ENCODE peak calls at places on chromosomes 1 and 21, in nine cellular contexts. V, B, A, N, H, K, O, F and G are unnamed samples.
A peak's percentile ranks its signal among the peaks of the same experiment; 100 is the strongest.

GRCh38 chr21:42735944-42736343 is 82.5 kb downstream of the PDE9A start:
- DNase-seq in V (no peak), B (no peak), A (no peak), N (no peak), H (no peak), K (no peak), O (no peak), F (no peak), G (no peak)

GRCh38 chr1:26126321-26127084 is 14.9 kb downstream of the PDIK1L start:
- DNase-seq in V (peak; percentile 51), B (no peak), A (no peak), N (peak; percentile 56), H (no peak), K (peak; percentile 94), O (no peak), F (no peak), G (no peak)

GRCh38 chr1:1783320-1783719 is 5.0 kb upstream of the NADK start:
- DNase-seq in V (no peak), B (no peak), A (no peak), N (peak; percentile 23), H (no peak), K (no peak), O (peak; percentile 41), F (no peak), G (no peak)

GRCh38 chr1:229148041-229148671 is 122.8 kb upstream of the RAB4A start:
- DNase-seq in V (no peak), B (peak; percentile 19), A (peak; percentile 58), N (no peak), H (no peak), K (no peak), O (no peak), F (no peak), G (peak; percentile 37)

GRCh38 chr21:41460578-41461527 is 34.8 kb downstream of the MX1 start:
- DNase-seq in V (no peak), B (peak; percentile 53), A (peak; percentile 78), N (peak; percentile 79), H (peak; percentile 83), K (peak; percentile 47), O (peak; percentile 83), F (peak; percentile 72), G (peak; percentile 64)

GRCh38 chr1:225835752-225836151 is 25.8 kb downstream of the EPHX1 start:
- DNase-seq in V (no peak), B (peak; percentile 54), A (peak; percentile 81), N (no peak), H (peak; percentile 90), K (no peak), O (no peak), F (peak; percentile 63), G (peak; percentile 82)

GRCh38 chr1:226643701-226644540 is 95.2 kb downstream of the ITPKB start:
- DNase-seq in V (no peak), B (no peak), A (no peak), N (no peak), H (peak; percentile 44), K (no peak), O (peak; percentile 67), F (no peak), G (peak; percentile 11)

GRCh38 chr21:39175154-39175553 is 8.1 kb downstream of the PSMG1 start:
- DNase-seq in V (peak; percentile 28), B (no peak), A (no peak), N (no peak), H (no peak), K (peak; percentile 22), O (no peak), F (no peak), G (no peak)

GRCh38 chr1:175521265-175522040 is 221.9 kb downstream of the TNR start:
- DNase-seq in V (no peak), B (no peak), A (peak; percentile 19), N (peak; percentile 56), H (no peak), K (no peak), O (no peak), F (no peak), G (no peak)

GRCh38 chr1:93995837-93996526 is 86.8 kb upstream of the GCLM start:
- DNase-seq in V (no peak), B (no peak), A (no peak), N (no peak), H (no peak), K (no peak), O (no peak), F (no peak), G (no peak)

GRCh38 chr1:107897428-107898339 is 67.3 kb downstream of the VAV3 start:
- DNase-seq in V (no peak), B (no peak), A (no peak), N (peak; percentile 11), H (no peak), K (no peak), O (no peak), F (no peak), G (no peak)

GRCh38 chr1:12249181-12249580 is 19.4 kb downstream of the VPS13D start:
- DNase-seq in V (peak; percentile 86), B (no peak), A (no peak), N (no peak), H (no peak), K (no peak), O (no peak), F (no peak), G (no peak)

GRCh38 chr1:228287541-228288425 is 79.9 kb downstream of the OBSCN start:
- DNase-seq in V (no peak), B (no peak), A (no peak), N (no peak), H (peak; percentile 56), K (no peak), O (peak; percentile 35), F (no peak), G (no peak)

GRCh38 chr1:218330043-218330623 is 15.0 kb upstream of the TGFB2 start:
- DNase-seq in V (peak; percentile 37), B (no peak), A (no peak), N (no peak), H (no peak), K (peak; percentile 30), O (no peak), F (no peak), G (no peak)

GRCh38 chr1:213244664-213245091 is 193.6 kb downstream of the RPS6KC1 start:
- DNase-seq in V (peak; percentile 75), B (no peak), A (peak; percentile 20), N (peak; percentile 9), H (no peak), K (peak; percentile 25), O (no peak), F (peak; percentile 33), G (no peak)

GRCh38 chr21:28587748-28588147 is 404.9 kb downstream of the LTN1 start:
- DNase-seq in V (no peak), B (no peak), A (no peak), N (no peak), H (no peak), K (no peak), O (no peak), F (no peak), G (no peak)

GRCh38 chr1:17564458-17565393 is 25.2 kb downstream of the ARHGEF10L start:
- DNase-seq in V (no peak), B (no peak), A (peak; percentile 82), N (peak; percentile 70), H (no peak), K (no peak), O (no peak), F (no peak), G (no peak)

GRCh38 chr1:223129229-223129851 is 13.7 kb downstream of the TLR5 start:
- DNase-seq in V (peak; percentile 6), B (peak; percentile 58), A (peak; percentile 77), N (peak; percentile 77), H (peak; percentile 94), K (peak; percentile 49), O (peak; percentile 86), F (peak; percentile 75), G (peak; percentile 80)

GRCh38 chr1:13782634-13782995 is 82.6 kb downstream of the PRDM2 start:
- DNase-seq in V (no peak), B (no peak), A (no peak), N (no peak), H (no peak), K (no peak), O (no peak), F (no peak), G (no peak)
- H3K4me3 ChIP-seq in V (no peak overlapping the region), B (no peak overlapping the region), A (no peak overlapping the region), N (no peak overlapping the region), H (no peak overlapping the region), K (no peak overlapping the region), O (peak overlapping the region; percentile 32), F (no peak overlapping the region), G (no peak overlapping the region)

GRCh38 chr1:24927886-24928630 is 2.0 kb downstream of the RUNX3 start:
- DNase-seq in V (no peak), B (no peak), A (no peak), N (no peak), H (no peak), K (no peak), O (no peak), F (no peak), G (no peak)

GRCh38 chr1:24925082-24925779 is 4.8 kb downstream of the RUNX3 start:
- DNase-seq in V (no peak), B (no peak), A (no peak), N (peak; percentile 41), H (no peak), K (peak; percentile 91), O (no peak), F (no peak), G (no peak)

GRCh38 chr1:24927473-24927872 is 2.6 kb downstream of the RUNX3 start:
- DNase-seq in V (no peak), B (no peak), A (no peak), N (no peak), H (no peak), K (no peak), O (no peak), F (no peak), G (no peak)

GRCh38 chr1:24926596-24927249 is 3.4 kb downstream of the RUNX3 start:
- DNase-seq in V (no peak), B (no peak), A (no peak), N (no peak), H (no peak), K (no peak), O (no peak), F (no peak), G (no peak)

GRCh38 chr1:24925963-24926362 is 4.1 kb downstream of the RUNX3 start:
- DNase-seq in V (no peak), B (no peak), A (no peak), N (no peak), H (no peak), K (no peak), O (no peak), F (no peak), G (no peak)
- H3K27me3 ChIP-seq in V (no peaks in the 10 kb centered on the region), B (no peaks in the 10 kb centered on the region), A (peaks cover 37% of the 10 kb centered on the region), N (peaks cover 88% of the 10 kb centered on the region), H (no peaks in the 10 kb centered on the region), K (no peaks in the 10 kb centered on the region), O (peaks cover 75% of the 10 kb centered on the region), F (peaks cover 35% of the 10 kb centered on the region), G (peaks cover 98% of the 10 kb centered on the region)

GRCh38 chr1:172699695-172700094 is 40.8 kb downstream of the FASLG start:
- DNase-seq in V (no peak), B (no peak), A (no peak), N (no peak), H (no peak), K (no peak), O (no peak), F (peak; percentile 10), G (no peak)
- H3K4me1 ChIP-seq in V (no peaks in the 10 kb centered on the region), B (peaks cover 10% of the 10 kb centered on the region), A (no peaks in the 10 kb centered on the region), N (no peaks in the 10 kb centered on the region), H (no peaks in the 10 kb centered on the region), K (peaks cover 91% of the 10 kb centered on the region), O (no peaks in the 10 kb centered on the region), F (peaks cover 14% of the 10 kb centered on the region), G (peaks cover 15% of the 10 kb centered on the region)

DNA sequence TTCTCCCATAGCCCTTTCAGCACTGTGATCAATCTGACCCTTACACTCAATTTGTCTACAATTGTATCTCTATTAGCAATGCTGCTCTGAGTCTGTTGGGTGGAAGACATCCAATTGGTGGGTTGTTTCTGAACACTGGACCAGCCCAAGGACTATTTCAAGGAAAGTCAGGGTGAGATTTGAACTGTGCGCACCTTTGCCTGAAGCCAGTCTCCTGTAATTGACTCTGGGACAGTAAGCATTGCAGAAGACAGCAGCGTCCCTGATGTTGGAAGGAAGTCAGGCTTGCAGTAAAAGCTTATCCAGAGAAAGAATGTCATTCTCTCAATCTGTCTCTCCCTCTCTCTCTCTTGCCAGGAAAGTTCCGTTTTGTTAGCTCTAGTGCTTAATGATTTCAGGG is 233.9 kb downstream of the KIF26B start:
- DNase-seq in V (no peak), B (no peak), A (no peak), N (no peak), H (no peak), K (no peak), O (no peak), F (no peak), G (no peak)
- H3K4me3 ChIP-seq in V (no peak overlapping the region), B (peak overlapping the region; percentile 17), A (no peak overlapping the region), N (no peak overlapping the region), H (no peak overlapping the region), K (no peak overlapping the region), O (peak overlapping the region; percentile 19), F (no peak overlapping the region), G (no peak overlapping the region)